ENCODE peak calls at places on chromosomes 11 and 22, in six cellular contexts. Z is GM12878, F is HepG2, M is A549, L is endothelial cell of umbilical vein, C is K562. P is an unnamed sample.

GRCh38 chr11:112882494-112883381 is 78.5 kb upstream of the NCAM1 start:
- DNase-seq in Z (no peak), F (no peak), M (no peak), L (no peak), C (no peak), P (no peak)

GRCh38 chr11:126257764-126258163 is 10.9 kb downstream of the SRPRA start:
- DNase-seq in Z (no peak), F (no peak), M (no peak), L (no peak), C (no peak), P (no peak)

GRCh38 chr11:15472405-15472799 is 357.7 kb downstream of the INSC start:
- DNase-seq in Z (no peak), F (no peak), M (no peak), L (no peak), C (no peak), P (no peak)

GRCh38 chr22:22022255-22022840 is 39.8 kb upstream of the TOP3B start:
- DNase-seq in Z (no peak), F (no peak), M (no peak), L (no peak), C (no peak), P (no peak)

GRCh38 chr11:126712017-126712625 is 288.4 kb downstream of the KIRREL3 start:
- DNase-seq in Z (no peak), F (no peak), M (no peak), L (no peak), C (peak; percentile 31), P (no peak)

GRCh38 chr11:6468712-6469495 is 4.8 kb downstream of the TRIM3 start:
- DNase-seq in Z (peak; percentile 72), F (peak; percentile 57), M (peak; percentile 52), L (peak; percentile 97), C (peak; percentile 90), P (peak; percentile 75)

GRCh38 chr11:45982656-45983470 is 60.4 kb downstream of the LARGE2 start:
- DNase-seq in Z (no peak), F (no peak), M (peak; percentile 11), L (peak; percentile 70), C (peak; percentile 93), P (peak; percentile 57)

GRCh38 chr11:62340269-62340901 is 3.1 kb downstream of the ASRGL1 start:
- DNase-seq in Z (peak; percentile 12), F (peak; percentile 60), M (peak; percentile 64), L (peak; percentile 76), C (peak; percentile 71), P (peak; percentile 74)

GRCh38 chr11:31800398-31801265 is 10.5 kb downstream of the PAX6 start:
- DNase-seq in Z (no peak), F (no peak), M (no peak), L (no peak), C (no peak), P (no peak)

GRCh38 chr11:94183886-94184264 is 55.2 kb downstream of the PANX1 start:
- DNase-seq in Z (peak; percentile 17), F (peak; percentile 33), M (peak; percentile 73), L (peak; percentile 71), C (peak; percentile 80), P (peak; percentile 73)

GRCh38 chr22:37326726-37327125 is 44.4 kb downstream of the CYTH4 start:
- DNase-seq in Z (no peak), F (no peak), M (no peak), L (no peak), C (no peak), P (no peak)

GRCh38 chr11:47245586-47246357 is 2.8 kb downstream of the ACP2 start:
- DNase-seq in Z (no peak), F (no peak), M (no peak), L (no peak), C (no peak), P (no peak)

GRCh38 chr11:31437742-31438435 is 68.2 kb downstream of the DNAJC24 start:
- DNase-seq in Z (no peak), F (no peak), M (no peak), L (no peak), C (no peak), P (no peak)

GRCh38 chr22:50219800-50220602 is 19.2 kb downstream of the SELENOO start:
- DNase-seq in Z (no peak), F (no peak), M (no peak), L (no peak), C (no peak), P (no peak)

GRCh38 chr22:32883131-32883530 is 81.6 kb downstream of the TIMP3 start:
- DNase-seq in Z (no peak), F (no peak), M (no peak), L (no peak), C (no peak), P (no peak)

GRCh38 chr22:41636467-41636866 is 15.4 kb downstream of the XRCC6 start:
- DNase-seq in Z (no peak), F (no peak), M (peak; percentile 33), L (no peak), C (no peak), P (no peak)

GRCh38 chr11:20067665-20068064 is 92.6 kb downstream of the DBX1 start:
- DNase-seq in Z (no peak), F (no peak), M (no peak), L (no peak), C (no peak), P (no peak)

GRCh38 chr11:65546217-65546958 is 11.8 kb downstream of the LTBP3 start:
- DNase-seq in Z (no peak), F (peak; percentile 75), M (peak; percentile 55), L (peak; percentile 44), C (peak; percentile 95), P (peak; percentile 91)

GRCh38 chr11:92492372-92492771 is 267.8 kb downstream of the FAT3 start:
- DNase-seq in Z (no peak), F (no peak), M (no peak), L (no peak), C (no peak), P (no peak)

GRCh38 chr11:95835351-95835750 is 45.1 kb downstream of the CEP57 start:
- DNase-seq in Z (no peak), F (no peak), M (no peak), L (no peak), C (no peak), P (no peak)

GRCh38 chr22:38299001-38299651 is 18.1 kb downstream of the CSNK1E start:
- DNase-seq in Z (no peak), F (no peak), M (no peak), L (no peak), C (no peak), P (no peak)

GRCh38 chr22:40482886-40483285 is 112.5 kb downstream of the SGSM3 start:
- DNase-seq in Z (no peak), F (no peak), M (no peak), L (no peak), C (no peak), P (no peak)

GRCh38 chr22:29912605-29913398 is 29.8 kb downstream of the MTMR3 start:
- DNase-seq in Z (no peak), F (no peak), M (peak; percentile 24), L (no peak), C (no peak), P (no peak)

GRCh38 chr22:40583058-40583741 is 53.3 kb downstream of the MRTFA start:
- DNase-seq in Z (no peak), F (no peak), M (no peak), L (no peak), C (no peak), P (no peak)

GRCh38 chr22:30717331-30717921 is 22.8 kb downstream of the OSBP2 start:
- DNase-seq in Z (no peak), F (peak; percentile 12), M (peak; percentile 6), L (peak; percentile 89), C (no peak), P (no peak)

GRCh38 chr11:72721689-72722049 is 30.5 kb downstream of the ARAP1 start:
- DNase-seq in Z (no peak), F (no peak), M (no peak), L (no peak), C (no peak), P (peak; percentile 71)
- TF ChIP-seq MYC in Z (no peak), F (no peak), M (no peak), L (no peak), C (no peak), P (no peak)

GRCh38 chr11:9568161-9568853 is 5.2 kb upstream of the WEE1 start:
- DNase-seq in Z (no peak), F (no peak), M (no peak), L (no peak), C (no peak), P (no peak)

GRCh38 chr11:9567401-9567800 is 6.1 kb upstream of the WEE1 start:
- DNase-seq in Z (no peak), F (no peak), M (no peak), L (no peak), C (no peak), P (no peak)

GRCh38 chr11:9566561-9567063 is 6.9 kb upstream of the WEE1 start:
- DNase-seq in Z (no peak), F (no peak), M (no peak), L (no peak), C (peak; percentile 71), P (no peak)

GRCh38 chr11:9563196-9563730 is 10.2 kb upstream of the WEE1 start:
- DNase-seq in Z (no peak), F (no peak), M (no peak), L (no peak), C (no peak), P (no peak)

GRCh38 chr11:9565822-9566560 is 7.5 kb upstream of the WEE1 start:
- DNase-seq in Z (peak; percentile 84), F (peak; percentile 99), M (peak; percentile 99), L (peak; percentile 99), C (peak; percentile 97), P (peak; percentile 95)
- TF ChIP-seq MAX in Z (no peak), F (no peak), M (peak; percentile 91), L (peak; percentile 53), C (no peak), P (peak; percentile 87)

DNA sequence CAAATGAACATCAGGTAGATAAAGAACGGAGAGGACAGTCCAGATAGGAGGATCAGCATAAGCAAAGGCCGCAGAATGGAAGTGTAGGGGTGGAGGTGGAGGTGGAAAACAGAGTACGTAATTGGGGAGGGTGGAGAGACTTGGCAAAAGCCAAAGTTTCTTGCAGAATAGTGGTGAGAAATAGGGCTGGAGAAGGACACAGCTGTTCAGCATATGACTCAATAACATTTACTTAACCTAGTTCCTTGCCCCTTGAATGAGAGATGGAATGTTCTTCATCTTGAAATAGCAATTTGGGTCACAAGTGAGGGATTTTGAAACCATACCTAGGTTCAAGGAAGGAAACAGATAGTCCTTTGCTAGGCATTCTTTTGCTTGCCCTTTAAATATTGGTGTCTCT is 235.9 kb upstream of the ARHGAP20 start:
- DNase-seq in Z (no peak), F (no peak), M (no peak), L (no peak), C (no peak), P (no peak)
- TF ChIP-seq MYC in Z (no peak), F (no peak), M (no peak), L (no peak), C (no peak), P (no peak)

GRCh38 chr11:1791912-1792311 is 28.2 kb upstream of the CTSD start:
- DNase-seq in Z (no peak), F (no peak), M (no peak), L (no peak), C (no peak), P (no peak)

GRCh38 chr11:1797391-1798125 is 33.8 kb upstream of the CTSD start:
- DNase-seq in Z (no peak), F (no peak), M (no peak), L (no peak), C (no peak), P (no peak)

GRCh38 chr11:1792461-1792860 is 28.7 kb upstream of the CTSD start:
- DNase-seq in Z (no peak), F (no peak), M (no peak), L (no peak), C (no peak), P (peak; percentile 51)

GRCh38 chr11:1793091-1793490 is 29.4 kb upstream of the CTSD start:
- DNase-seq in Z (no peak), F (no peak), M (no peak), L (no peak), C (no peak), P (no peak)

GRCh38 chr11:1796297-1797011 is 32.7 kb upstream of the CTSD start:
- DNase-seq in Z (no peak), F (no peak), M (no peak), L (no peak), C (no peak), P (no peak)
- TF ChIP-seq MAX in Z (no peak), F (no peak), M (no peak), L (no peak), C (no peak), P (no peak)